ENCODE peak calls at places on chromosomes 11 and 22, in seven cellular contexts. E, T, Y, R, Q, V and U are unnamed samples.

GRCh38 chr11:63745304-63746170 is 23.0 kb downstream of the ZFTA start:
- DNase-seq in V (no peak), E (no peak), T (no peak), Y (no peak), R (no peak), Q (no peak), U (no peak)

GRCh38 chr22:22961574-22961973 is 74.0 kb downstream of the IGLL5 start:
- DNase-seq in Y (no peak), T (no peak), E (no peak), R (no peak), V (no peak), Q (no peak), U (no peak)

GRCh38 chr11:99693941-99694492 is 673.3 kb downstream of the CNTN5 start:
- DNase-seq in V (no peak), T (peak), R (no peak), Q (no peak), E (no peak), Y (no peak), U (no peak)

GRCh38 chr11:109480251-109480650 is 58.3 kb downstream of the C11orf87 start:
- DNase-seq in Q (no peak), Y (no peak), T (no peak), E (no peak), R (no peak), V (no peak), U (no peak)

GRCh38 chr11:45333023-45333422 is 46.9 kb upstream of the SYT13 start:
- DNase-seq in E (no peak), R (no peak), Q (no peak), Y (no peak), T (peak), V (no peak), U (no peak)

GRCh38 chr22:19878461-19879247 is 24.0 kb upstream of the GNB1L start:
- DNase-seq in Y (no peak), Q (no peak), V (peak), R (no peak), T (no peak), E (no peak), U (no peak)

GRCh38 chr11:88484873-88485621 is 147.5 kb upstream of the CTSC start:
- DNase-seq in Y (peak), R (no peak), Q (no peak), V (peak), T (peak), E (no peak), U (no peak)

GRCh38 chr11:57791321-57792059 is 29.9 kb downstream of the CTNND1 start:
- DNase-seq in R (no peak), V (peak), Q (no peak), E (no peak), T (no peak), Y (no peak), U (no peak)

GRCh38 chr11:13260963-13261599 is 16.5 kb upstream of the BMAL1 start:
- DNase-seq in T (no peak), Q (no peak), V (peak), E (no peak), R (no peak), Y (no peak), U (no peak)

GRCh38 chr11:108835624-108836023 is 170.8 kb downstream of the DDX10 start:
- DNase-seq in Q (no peak), E (no peak), V (no peak), Y (no peak), R (no peak), T (no peak), U (no peak)

GRCh38 chr11:107043242-107043991 is 25.1 kb upstream of the GUCY1A2 start:
- DNase-seq in Y (no peak), Q (no peak), V (no peak), R (no peak), T (peak), E (no peak), U (no peak)

GRCh38 chr11:31813961-31814868 is 3.1 kb upstream of the PAX6 start:
- DNase-seq in E (no peak), R (no peak), V (no peak), Q (no peak), Y (no peak), T (no peak), U (no peak)

GRCh38 chr22:30212363-30212995 is 34.1 kb downstream of the LIF start:
- DNase-seq in T (peak), R (no peak), V (peak), E (no peak), Q (no peak), Y (no peak), U (no peak)

GRCh38 chr11:2904153-2905052 is 18.8 kb upstream of the CDKN1C start:
- DNase-seq in T (no peak), R (no peak), Y (no peak), V (peak), Q (no peak), E (no peak), U (no peak)

GRCh38 chr22:45210174-45210573 is 30.5 kb downstream of the KIAA0930 start:
- DNase-seq in E (no peak), V (no peak), Q (no peak), R (no peak), Y (no peak), T (no peak), U (no peak)